ENCODE peak calls at places on chromosomes 2 and 18, in four cellular contexts. X is stimulated activated naive CD8-positive, alpha-beta T cell treated with anti-CD3 and anti-CD28 coated beads, Interleukin-15, Interleukin-2, amounts not matched to agents 100 U/mL and 50 U/mL, for 24 hours; A is effector CD4-positive, alpha-beta T cell; O is stimulated activated naive CD4-positive, alpha-beta T cell. B is an unnamed sample.

GRCh38 chr2:96103906-96104861 is 12.2 kb downstream of the ADRA2B start:
- DNase-seq in O (no peak), X (peak; percentile 1), A (peak; percentile 1), B (no peak)

GRCh38 chr2:148670773-148671172 is 26.2 kb downstream of the EPC2 start:
- DNase-seq in O (no peak), A (no peak), X (no peak), B (no peak)

GRCh38 chr2:58449286-58450010 is 208.3 kb upstream of the FANCL start:
- DNase-seq in X (no peak), O (no peak), A (no peak), B (no peak)

GRCh38 chr18:32920796-32921787 is 148.3 kb upstream of the KLHL14 start:
- DNase-seq in O (no peak), X (no peak), A (no peak), B (no peak)

GRCh38 chr18:48547456-48548403 is 8.9 kb downstream of the CTIF start:
- DNase-seq in O (no peak), X (no peak), A (no peak), B (no peak)

GRCh38 chr2:78070693-78071092 is 548.5 kb upstream of the LRRTM4 start:
- DNase-seq in X (no peak), A (no peak), O (no peak), B (no peak)

GRCh38 chr2:23528171-23528570 is 143.2 kb downstream of the KLHL29 start:
- DNase-seq in X (no peak), O (no peak), A (no peak), B (no peak)

GRCh38 chr2:145860083-145860482 is 1340.2 kb upstream of the ZEB2 start:
- DNase-seq in A (no peak), X (no peak), O (no peak), B (no peak)

GRCh38 chr2:62577994-62578836 is 72.2 kb upstream of the TMEM17 start:
- DNase-seq in A (no peak), X (no peak), O (no peak), B (no peak)

GRCh38 chr2:238796223-238796885 is 51.5 kb upstream of the TWIST2 start:
- DNase-seq in A (no peak), O (no peak), X (no peak), B (no peak)

GRCh38 chr2:150997066-150997465 is 264.6 kb downstream of the RBM43 start:
- DNase-seq in O (no peak), A (no peak), X (no peak), B (no peak)

GRCh38 chr2:79511320-79511951 is 1.4 kb upstream of the CTNNA2 start:
- DNase-seq in A (no peak), O (no peak), X (peak; percentile 3), B (no peak)

GRCh38 chr2:128315122-128315828 is 3.4 kb downstream of the HS6ST1 start:
- DNase-seq in O (no peak), A (no peak), X (no peak), B (no peak)

GRCh38 chr18:74982946-74983635 is 225.8 kb downstream of the PTGR3 start:
- DNase-seq in O (no peak), A (no peak), X (no peak), B (no peak)

GRCh38 chr2:213001285-213001910 is 150.0 kb downstream of the IKZF2 start:
- DNase-seq in A (no peak), O (peak; percentile 4), X (no peak), B (peak; percentile 12)

GRCh38 chr2:479505-480161 is 191.7 kb upstream of the ALKAL2 start:
- DNase-seq in X (no peak), O (no peak), A (no peak), B (no peak)

GRCh38 chr2:29305762-29306161 is 190.5 kb downstream of the CLIP4 start:
- DNase-seq in A (no peak), X (no peak), O (no peak), B (no peak)